ENCODE peak calls at places on chromosomes 11 and 22, in eight cellular contexts. B, Q, N, K, Z, C, P and F are unnamed samples.

GRCh38 chr11:46554205-46555162 is 39.3 kb downstream of the AMBRA1 start:
- DNase-seq in B (peak; percentile 88), Z (no peak), C (no peak), Q (no peak), N (peak; percentile 72), P (peak; percentile 82), K (peak; percentile 55), F (no peak)

GRCh38 chr11:20125927-20126326 is 34.3 kb downstream of the DBX1 start:
- DNase-seq in Q (no peak), N (no peak), C (no peak), K (no peak), Z (no peak), P (peak; percentile 43), B (peak; percentile 72), F (no peak)

GRCh38 chr11:44159848-44160721 is 64.6 kb downstream of the EXT2 start:
- DNase-seq in Z (no peak), K (no peak), N (no peak), Q (no peak), P (no peak), B (no peak), C (no peak), F (no peak)

GRCh38 chr22:49302530-49302929 is 525.1 kb downstream of the BRD1 start:
- DNase-seq in N (no peak), P (no peak), Z (no peak), Q (no peak), K (no peak), C (no peak), B (no peak), F (no peak)

GRCh38 chr22:28855355-28856094 is 27.8 kb upstream of the ZNRF3 start:
- DNase-seq in B (peak; percentile 81), N (peak; percentile 41), Q (peak; percentile 52), P (peak; percentile 69), K (peak; percentile 76), Z (peak; percentile 59), C (peak; percentile 71), F (no peak)

GRCh38 chr11:88604255-88604654 is 266.7 kb upstream of the CTSC start:
- DNase-seq in C (no peak), P (peak; percentile 70), Z (no peak), K (no peak), B (peak; percentile 60), Q (no peak), N (no peak), F (no peak)

GRCh38 chr11:94243571-94244229 is 60.7 kb upstream of the IZUMO1R start:
- DNase-seq in Z (no peak), P (no peak), C (no peak), N (no peak), Q (no peak), B (no peak), K (no peak), F (no peak)

GRCh38 chr11:45887587-45887986 is 2.1 kb downstream of the MAPK8IP1 start:
- DNase-seq in B (no peak), C (no peak), N (no peak), Q (no peak), P (no peak), Z (no peak), K (no peak), F (no peak)

GRCh38 chr22:17882162-17882561 is 107.9 kb upstream of the BID start:
- DNase-seq in Z (no peak), C (no peak), Q (no peak), B (no peak), K (no peak), P (no peak), N (no peak), F (no peak)

GRCh38 chr11:79374707-79375106 is 66.1 kb downstream of the TENM4 start:
- DNase-seq in Q (no peak), B (no peak), P (no peak), Z (no peak), N (no peak), C (no peak), K (no peak), F (no peak)

GRCh38 chr22:44187652-44188230 is 7.0 kb downstream of the PARVG start:
- DNase-seq in Z (no peak), B (no peak), K (no peak), P (no peak), Q (no peak), N (no peak), C (no peak), F (no peak)

GRCh38 chr11:43989162-43989961 is 46.9 kb downstream of the C11orf96 start:
- DNase-seq in N (no peak), K (peak; percentile 48), B (peak; percentile 22), Q (no peak), C (peak; percentile 70), Z (peak; percentile 30), P (no peak), F (peak; percentile 80)

GRCh38 chr22:32535531-32536190 is 61.0 kb downstream of the FBXO7 start:
- DNase-seq in N (no peak), P (no peak), Q (no peak), K (no peak), B (no peak), C (no peak), Z (no peak), F (no peak)

GRCh38 chr22:49349841-49350381 is 477.8 kb downstream of the BRD1 start:
- DNase-seq in B (no peak), C (no peak), P (no peak), Z (no peak), N (no peak), Q (no peak), K (no peak), F (no peak)

GRCh38 chr11:77074205-77074604 is 7.4 kb downstream of the CAPN5 start:
- DNase-seq in P (no peak), C (peak; percentile 73), Z (peak; percentile 53), B (no peak), Q (no peak), N (no peak), K (no peak), F (no peak)

GRCh38 chr11:100624346-100624745 is 62.7 kb upstream of the ARHGAP42 start:
- DNase-seq in N (no peak), C (no peak), P (no peak), K (no peak), B (peak; percentile 27), Q (no peak), Z (no peak), F (no peak)

GRCh38 chr11:70522613-70523311 is 124.4 kb downstream of the CTTN start:
- DNase-seq in B (no peak), C (peak; percentile 37), P (no peak), Z (no peak), K (no peak), Q (no peak), N (no peak), F (no peak)

GRCh38 chr11:41281131-41281742 is 178.2 kb downstream of the LRRC4C start:
- DNase-seq in P (peak; percentile 4), K (no peak), N (no peak), B (no peak), C (no peak), Q (no peak), Z (no peak), F (no peak)

GRCh38 chr11:69012092-69013008 is 696 bp downstream of the MRGPRF start:
- DNase-seq in K (no peak), C (peak; percentile 41), N (no peak), B (no peak), Q (no peak), P (peak; percentile 64), Z (no peak), F (no peak)

GRCh38 chr11:133911169-133911568 is 45.6 kb downstream of the IGSF9B start:
- DNase-seq in B (no peak), Q (peak; percentile 31), Z (no peak), K (no peak), N (no peak), C (peak; percentile 61), P (no peak), F (no peak)

DNA sequence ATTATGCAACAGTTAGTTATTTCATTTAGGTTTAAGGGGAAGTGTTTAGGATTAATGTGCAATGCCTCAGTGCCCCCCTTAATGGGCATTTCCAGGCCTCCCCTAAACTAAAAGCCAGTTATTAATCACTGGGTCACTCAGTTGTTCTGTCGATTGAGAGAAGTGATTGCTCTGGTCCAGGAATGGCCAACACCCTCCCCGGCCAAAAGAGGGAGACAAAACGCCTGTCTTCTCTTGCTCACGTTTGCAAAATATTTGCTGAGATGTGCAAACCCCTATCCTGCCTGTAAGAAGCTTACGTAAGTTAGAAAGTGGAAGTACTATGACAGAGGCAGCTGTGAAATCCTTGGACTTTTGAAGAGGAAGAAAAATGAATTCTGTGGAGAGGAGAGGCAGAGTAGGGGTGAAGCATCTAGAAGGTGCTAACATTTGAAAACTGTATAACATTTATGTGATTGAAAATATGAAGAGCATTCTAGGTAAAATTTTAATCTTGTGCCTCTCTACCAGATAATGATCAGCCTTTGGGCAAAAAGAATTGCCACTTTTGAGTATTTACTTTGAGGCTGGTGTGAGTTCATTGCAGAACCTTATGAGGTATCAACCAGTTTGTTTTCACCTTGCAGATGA is 37.7 kb downstream of the NTM start:
- DNase-seq in Z (peak; percentile 53), N (no peak), B (no peak), K (no peak), P (peak; percentile 52), C (peak; percentile 45), Q (peak; percentile 4), F (peak; percentile 64)
- TF ChIP-seq CTCF in Z (peak; percentile 15), N (peak; percentile 74), B (no peak), K (no peak), P (peak; percentile 70), C (no peak), Q (no peak), F (peak; percentile 52)

DNA sequence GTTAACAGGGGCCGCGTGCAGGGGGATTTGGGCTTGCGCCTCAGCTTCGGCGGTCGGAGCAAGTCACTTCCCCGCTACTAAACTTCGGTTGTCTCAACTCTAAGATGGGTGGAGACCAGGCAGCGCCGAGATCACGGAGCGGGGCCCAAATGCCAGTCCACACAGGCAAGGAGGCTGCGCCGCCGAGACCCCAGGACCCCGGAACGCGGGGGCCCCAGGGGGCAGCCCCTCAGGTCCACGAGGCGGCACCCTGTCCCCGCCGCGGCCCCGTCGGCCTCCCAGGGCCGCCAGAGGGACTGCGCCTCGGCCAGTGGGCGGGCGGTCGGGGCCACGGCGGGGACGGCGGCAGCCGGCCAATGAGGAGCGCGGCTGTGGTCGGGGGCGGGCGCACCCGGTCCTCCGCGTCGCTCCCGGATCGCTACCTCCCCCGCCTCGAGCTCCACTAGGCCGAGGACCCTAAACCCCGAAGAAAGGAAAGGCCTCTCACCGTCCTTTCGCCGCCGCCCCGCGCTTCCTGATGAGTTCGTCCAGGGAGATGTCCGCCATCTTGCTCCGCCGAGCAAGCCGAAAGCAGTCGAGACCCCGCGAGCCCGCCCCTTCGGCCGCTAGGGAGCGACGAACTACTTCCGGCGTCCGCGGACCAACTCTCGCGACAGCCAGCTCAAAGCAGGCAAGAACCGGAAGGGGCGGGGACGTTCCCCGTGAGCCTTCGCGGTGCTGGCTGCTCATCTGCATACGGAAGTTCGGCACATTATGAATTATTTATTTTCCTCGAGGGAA is at the start of gene POLDIP3:
- DNase-seq in N (peak; percentile 89), Q (peak; percentile 99), K (peak; percentile 97), B (peak; percentile 99), C (peak; percentile 88), Z (peak; percentile 100), P (peak; percentile 98), F (peak; percentile 99)
- TF ChIP-seq CTCF in N (peak; percentile 26), Q (no peak), K (no peak), B (peak; percentile 16), C (no peak), Z (peak; percentile 19), P (peak; percentile 35), F (peak; percentile 33)

GRCh38 chr11:18203723-18204122 is 31.1 kb downstream of the MRGPRX4 start:
- DNase-seq in N (no peak), P (no peak), C (peak; percentile 69), B (peak; percentile 35), Z (no peak), Q (peak; percentile 22), K (no peak), F (peak; percentile 35)
- TF ChIP-seq CTCF in N (peak; percentile 77), P (peak; percentile 34), C (peak; percentile 44), B (peak; percentile 64), Z (no peak), Q (peak; percentile 60), K (peak; percentile 9), F (peak; percentile 41)

GRCh38 chr11:90947930-90948329 is 725.1 kb upstream of the CHORDC1 start:
- DNase-seq in Z (no peak), Q (no peak), P (no peak), K (no peak), N (no peak), B (no peak), C (no peak), F (no peak)
- TF ChIP-seq CTCF in Z (no peak), Q (no peak), P (no peak), K (no peak), N (peak; percentile 17), B (no peak), C (no peak), F (no peak)